ENCODE peak calls at places on chromosomes 3 and 15, in ten cellular contexts. V is activated naive CD4-positive, alpha-beta T cell treated with anti-CD3 and anti-CD28 coated beads for 36 hours; A is ACHN; Y is endodermal cell; C is anterior cingulate cortex; Q is astrocyte of the spinal cord; P is stimulated activated naive CD8-positive, alpha-beta T cell treated with anti-CD3 and anti-CD28 coated beads, Interleukin-15, Interleukin-2, amounts not matched to agents 100 U/mL and 50 U/mL, for 24 hours; U is caudate nucleus; S is stimulated activated CD4-positive, alpha-beta T cell treated with anti-CD3 and anti-CD28 coated beads, Interleukin-1b, Interleukin-23, amount 100 ng/mL, for 1 hour; W is neural crest cell. M is an unnamed sample.

GRCh38 chr3:136937175-136937574 is 20.6 kb upstream of the IL20RB start:
- DNase-seq in V (no peak), A (no peak), Y (no peak), C (no peak), Q (no peak), P (no peak), U (no peak), S (no peak), W (no peak), M (no peak)

GRCh38 chr3:149816986-149817385 is 4.0 kb downstream of the RNF13 start:
- DNase-seq in V (no peak), A (no peak), Y (no peak), C (no peak), Q (no peak), P (no peak), U (no peak), S (no peak), W (no peak), M (no peak)

GRCh38 chr3:188926741-188927650 is 244.8 kb upstream of the TPRG1 start:
- DNase-seq in V (no peak), A (no peak), Y (no peak), C (no peak), Q (no peak), P (no peak), U (no peak), S (no peak), W (no peak), M (no peak)

GRCh38 chr3:156941311-156941710 is 115.2 kb downstream of the LEKR1 start:
- DNase-seq in V (no peak), A (no peak), Y (no peak), C (no peak), Q (no peak), P (no peak), U (no peak), S (no peak), W (no peak), M (no peak)

GRCh38 chr3:32568953-32569352 is 1.7 kb downstream of the DYNC1LI1 start:
- DNase-seq in V (no peak), A (no peak), Y (no peak), C (no peak), Q (no peak), P (no peak), U (no peak), S (no peak), W (no peak), M (no peak)

GRCh38 chr15:40815042-40815678 is 7.9 kb upstream of the DNAJC17 start:
- DNase-seq in V (no peak), A (no peak), Y (no peak), C (no peak), Q (no peak), P (no peak), U (no peak), S (no peak), W (no peak), M (no peak)

GRCh38 chr3:72182206-72182605 is 397.3 kb upstream of the PROK2 start:
- DNase-seq in V (no peak), A (no peak), Y (no peak), C (no peak), Q (no peak), P (no peak), U (no peak), S (no peak), W (no peak), M (no peak)

GRCh38 chr15:66757030-66757429 is 55.0 kb downstream of the SMAD6 start:
- DNase-seq in V (no peak), A (no peak), Y (no peak), C (no peak), Q (no peak), P (no peak), U (no peak), S (no peak), W (no peak), M (no peak)

GRCh38 chr3:181941250-181941649 is 229.5 kb downstream of the SOX2 start:
- DNase-seq in V (no peak), A (no peak), Y (no peak), C (no peak), Q (no peak), P (no peak), U (no peak), S (no peak), W (no peak), M (no peak)

GRCh38 chr15:62770111-62770660 is 272.4 kb upstream of the TPM1 start:
- DNase-seq in V (no peak), A (no peak), Y (no peak), C (no peak), Q (no peak), P (no peak), U (no peak), S (no peak), W (no peak), M (no peak)

GRCh38 chr15:63514533-63514943 is 10.1 kb downstream of the USP3 start:
- DNase-seq in V (no peak), A (no peak), Y (no peak), C (no peak), Q (peak), P (no peak), U (no peak), S (no peak), W (no peak), M (no peak)

GRCh38 chr3:172125963-172126403 is 86.6 kb downstream of the FNDC3B start:
- DNase-seq in V (no peak), A (no peak), Y (no peak), C (no peak), Q (peak), P (peak), U (no peak), S (no peak), W (no peak), M (no peak)

GRCh38 chr3:144762091-144762490 is 790.5 kb downstream of the DIPK2A start:
- DNase-seq in V (no peak), A (no peak), Y (no peak), C (no peak), Q (no peak), P (no peak), U (no peak), S (no peak), W (no peak), M (no peak)

GRCh38 chr3:19901337-19901736 is 32.7 kb downstream of the EFHB start:
- DNase-seq in V (no peak), A (no peak), Y (no peak), C (no peak), Q (no peak), P (no peak), U (no peak), S (no peak), W (no peak), M (no peak)